ENCODE peak calls at places on chromosomes 3 and 15, in seven cellular contexts. T is T follicular helper cell; U is cardiac fibroblast; Z is GM20000; J is hypothalamus; N is stimulated activated CD4-positive, alpha-beta T cell treated with anti-CD3 and anti-CD28 coated beads, Interleukin-15, amount 100 ng/mL, for 1 hour; C is NK-92 treated with Interleukin-12 subunit alpha and Interleukin-12 subunit beta, amount 100 ng/mL, for 24 hours. Q is an unnamed sample.

GRCh38 chr3:99747915-99748314 is 69.7 kb upstream of the CMSS1 start:
- DNase-seq in Z (no peak), U (no peak), T (no peak), C (no peak), J (no peak), N (no peak), Q (no peak)

GRCh38 chr15:58770519-58770856 is 614 bp upstream of the MINDY2 start:
- DNase-seq in J (no peak), Z (peak), N (no peak), U (peak), C (no peak), T (peak), Q (peak)

GRCh38 chr3:16849240-16849639 is 35.5 kb upstream of the PLCL2 start:
- DNase-seq in J (no peak), Z (peak), U (peak), N (peak), T (peak), C (no peak), Q (no peak)

GRCh38 chr15:63836579-63836978 is 2.8 kb upstream of the HERC1 start:
- DNase-seq in J (no peak), N (no peak), Z (no peak), T (no peak), C (no peak), U (peak), Q (no peak)

GRCh38 chr3:136068708-136069107 is 103.2 kb downstream of the PPP2R3A start:
- DNase-seq in T (no peak), C (no peak), N (no peak), J (no peak), Z (no peak), U (peak), Q (peak)

GRCh38 chr3:124760601-124761000 is 30.3 kb downstream of the UMPS start:
- DNase-seq in U (peak), T (no peak), N (no peak), J (no peak), C (no peak), Z (no peak), Q (no peak)

GRCh38 chr3:40597441-40597840 is 72.7 kb downstream of the ZNF621 start:
- DNase-seq in J (no peak), N (no peak), C (no peak), Z (no peak), T (no peak), U (peak), Q (peak)

GRCh38 chr15:89377842-89378698 is 43.4 kb upstream of the POLG start:
- DNase-seq in N (no peak), C (no peak), Z (peak), J (no peak), U (no peak), T (no peak), Q (no peak)

GRCh38 chr15:74167891-74168331 is 5.6 kb upstream of the ISLR start:
- DNase-seq in Z (no peak), C (no peak), N (no peak), T (no peak), U (no peak), J (no peak), Q (no peak)

GRCh38 chr3:67601919-67602608 is 52.3 kb downstream of the SUCLG2 start:
- DNase-seq in N (no peak), J (no peak), C (no peak), Z (no peak), T (no peak), U (no peak), Q (no peak)

GRCh38 chr15:62612183-62612733 is 430.3 kb upstream of the TPM1 start:
- DNase-seq in N (no peak), C (no peak), Z (no peak), U (no peak), J (no peak), T (no peak), Q (peak)